ENCODE peak calls at places on chromosomes 6 and 20, in eight cellular contexts. P is adrenal gland, D is A549, S is body of pancreas, B is right lobe of liver, G is heart left ventricle, T is suprapubic skin, F is endothelial cell of umbilical vein. U is an unnamed sample.
A peak's percentile ranks its signal among the peaks of the same experiment; 100 is the strongest.

GRCh38 chr6:106973018-106973840 is 1.3 kb downstream of the CD24 start:
- DNase-seq in S (peak; percentile 39), T (no peak), F (no peak), G (no peak), B (peak; percentile 50), D (no peak), P (peak; percentile 16), U (no peak)

GRCh38 chr20:651713-652610 is 1.0 kb downstream of the SRXN1 start:
- DNase-seq in G (no peak), P (peak; percentile 29), T (no peak), D (peak; percentile 61), S (no peak), F (no peak), B (no peak), U (no peak)

GRCh38 chr6:137738931-137739504 is 128.0 kb upstream of the TNFAIP3 start:
- DNase-seq in S (no peak), D (no peak), T (no peak), P (no peak), G (no peak), B (no peak), F (no peak), U (no peak)

GRCh38 chr6:165659945-165660862 is 2.8 kb downstream of the PDE10A start:
- DNase-seq in T (no peak), B (no peak), G (no peak), D (no peak), P (no peak), F (no peak), S (no peak), U (peak; percentile 58)

GRCh38 chr20:6506906-6507305 is 260.6 kb upstream of the BMP2 start:
- DNase-seq in F (no peak), S (no peak), T (no peak), G (no peak), P (no peak), D (no peak), B (no peak), U (no peak)

GRCh38 chr20:4811661-4812181 is 90.0 kb downstream of the PRND start:
- DNase-seq in T (no peak), D (no peak), B (peak; percentile 70), P (peak; percentile 51), F (no peak), G (peak; percentile 77), S (peak; percentile 22), U (no peak)

GRCh38 chr6:2731281-2731909 is 19.3 kb downstream of the MYLK4 start:
- DNase-seq in T (no peak), S (no peak), P (no peak), D (no peak), F (no peak), B (no peak), G (no peak), U (no peak)

GRCh38 chr20:62412194-62413024 is 5.3 kb upstream of the CABLES2 start:
- DNase-seq in P (no peak), G (no peak), D (no peak), F (no peak), S (no peak), T (no peak), B (no peak), U (no peak)

GRCh38 chr6:135913785-135914184 is 62.3 kb downstream of the PDE7B start:
- DNase-seq in T (no peak), F (no peak), S (no peak), D (no peak), P (no peak), G (no peak), B (no peak), U (no peak)

GRCh38 chr6:33566182-33567084 is 13.6 kb downstream of the BAK1 start:
- DNase-seq in G (no peak), D (no peak), P (peak; percentile 73), F (no peak), T (no peak), B (no peak), S (no peak), U (no peak)

GRCh38 chr6:129817332-129817731 is 43.8 kb downstream of the TMEM244 start:
- DNase-seq in B (no peak), S (no peak), D (no peak), T (no peak), G (no peak), P (no peak), F (no peak), U (no peak)

GRCh38 chr6:32148722-32149576 is 2.8 kb downstream of the PRRT1 start:
- DNase-seq in B (peak; percentile 66), S (peak; percentile 71), D (no peak), G (peak; percentile 63), F (peak; percentile 66), P (peak; percentile 63), T (peak; percentile 86), U (peak; percentile 61)

DNA sequence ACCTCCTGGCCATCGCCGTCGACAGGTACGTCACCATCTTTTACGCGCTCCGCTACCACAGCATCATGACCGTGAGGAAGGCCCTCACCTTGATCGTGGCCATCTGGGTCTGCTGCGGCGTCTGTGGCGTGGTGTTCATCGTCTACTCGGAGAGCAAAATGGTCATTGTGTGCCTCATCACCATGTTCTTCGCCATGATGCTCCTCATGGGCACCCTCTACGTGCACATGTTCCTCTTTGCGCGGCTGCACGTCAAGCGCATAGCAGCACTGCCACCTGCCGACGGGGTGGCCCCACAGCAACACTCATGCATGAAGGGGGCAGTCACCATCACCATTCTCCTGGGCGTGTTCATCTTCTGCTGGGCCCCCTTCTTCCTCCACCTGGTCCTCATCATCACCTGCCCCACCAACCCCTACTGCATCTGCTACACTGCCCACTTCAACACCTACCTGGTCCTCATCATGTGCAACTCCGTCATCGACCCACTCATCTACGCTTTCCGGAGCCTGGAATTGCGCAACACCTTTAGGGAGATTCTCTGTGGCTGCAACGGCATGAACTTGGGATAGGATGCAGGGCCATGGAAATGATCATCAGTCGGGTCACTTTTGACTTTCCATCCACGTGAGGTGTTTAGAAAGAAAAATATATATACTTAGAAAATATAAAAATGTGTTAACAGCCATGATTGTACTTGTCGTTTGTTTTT is 868 bp downstream of the MC3R start:
- DNase-seq in T (no peak), P (peak; percentile 17), F (no peak), G (no peak), S (no peak), B (no peak), D (peak; percentile 37), U (peak; percentile 24)
- TF ChIP-seq CTCF in T (no peak), P (peak; percentile 29), F (peak; percentile 36), G (no peak), S (no peak), B (peak; percentile 20), D (peak; percentile 23), U (no peak)

GRCh38 chr6:30782425-30783014 is 38.2 kb upstream of the IER3 start:
- DNase-seq in S (no peak), G (no peak), F (no peak), P (no peak), B (no peak), T (no peak), D (peak; percentile 85), U (no peak)

GRCh38 chr6:30781697-30782424 is 37.5 kb upstream of the IER3 start:
- DNase-seq in T (peak; percentile 96), S (peak; percentile 100), D (peak; percentile 97), G (peak; percentile 98), P (peak; percentile 98), F (peak; percentile 86), B (peak; percentile 98), U (peak; percentile 100)

GRCh38 chr6:30779850-30780641 is 35.7 kb upstream of the IER3 start:
- DNase-seq in B (no peak), G (no peak), T (no peak), F (no peak), S (no peak), P (no peak), D (no peak), U (no peak)

GRCh38 chr6:30780642-30780920 is 36.2 kb upstream of the IER3 start:
- DNase-seq in P (no peak), S (no peak), G (no peak), B (no peak), T (no peak), F (no peak), D (no peak), U (no peak)

GRCh38 chr6:30781362-30781696 is 37.0 kb upstream of the IER3 start:
- DNase-seq in F (no peak), D (no peak), S (no peak), B (no peak), G (peak; percentile 43), P (no peak), T (no peak), U (peak; percentile 52)
- H3K4me1 ChIP-seq in F (peaks cover 24% of the 10 kb centered on the region), D (peaks cover 86% of the 10 kb centered on the region), S (peaks cover 58% of the 10 kb centered on the region), B (peaks cover 10% of the 10 kb centered on the region), G (peaks cover 42% of the 10 kb centered on the region), P (peaks cover 55% of the 10 kb centered on the region), T (peaks cover 52% of the 10 kb centered on the region), U (peaks cover 20% of the 10 kb centered on the region)

DNA sequence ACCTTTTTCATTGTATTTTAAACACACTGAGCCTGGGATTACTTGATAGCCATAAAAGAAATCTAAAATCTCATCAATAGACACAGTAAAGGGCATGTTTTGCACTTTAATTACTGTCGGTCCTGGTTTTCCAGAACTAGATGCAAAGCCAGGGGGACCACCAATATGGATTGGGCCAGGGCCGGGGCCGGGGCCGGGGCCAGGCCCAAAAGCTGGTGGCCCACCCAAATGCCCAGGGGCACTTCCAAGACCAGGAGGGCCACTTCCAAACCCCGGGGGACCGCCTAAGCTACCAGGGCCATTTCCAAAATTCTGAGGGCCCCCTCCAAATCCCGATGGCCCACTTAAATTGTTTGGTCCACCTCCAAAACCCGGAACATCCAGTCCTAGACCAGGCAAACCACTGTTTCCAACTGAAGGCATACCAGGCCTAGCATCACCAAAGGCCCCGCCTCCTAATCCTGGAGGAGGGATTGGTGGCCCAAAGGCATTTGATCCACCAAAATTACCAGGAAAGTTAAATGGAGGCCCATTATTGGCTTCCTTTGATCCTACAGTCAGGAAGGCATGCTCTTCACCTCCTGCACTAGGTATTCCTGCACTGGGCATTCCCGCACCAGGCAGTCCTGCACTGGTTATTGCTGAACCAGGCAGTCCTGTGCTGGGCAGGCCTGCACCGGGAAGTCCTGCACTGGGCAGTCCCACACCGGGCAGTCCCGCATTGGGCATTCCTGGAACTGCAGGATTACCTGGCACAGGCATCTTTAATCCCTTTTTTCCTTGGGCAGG is 11.9 kb downstream of the CPNE1 start:
- DNase-seq in S (no peak), F (no peak), D (no peak), P (no peak), G (no peak), T (no peak), B (no peak), U (no peak)
- TF ChIP-seq POLR2A in S (no peak), F (peak; percentile 54), D (no peak), P (no peak), G (no peak), T (no peak), B (no peak), U (no peak)

GRCh38 chr20:36548006-36548315 is 6.6 kb downstream of the MYL9 start:
- DNase-seq in F (no peak), S (no peak), D (no peak), P (peak; percentile 33), B (no peak), G (no peak), T (no peak), U (no peak)

GRCh38 chr20:36548704-36549627 is 7.6 kb downstream of the MYL9 start:
- DNase-seq in G (no peak), P (peak; percentile 30), F (no peak), D (no peak), B (no peak), T (no peak), S (no peak), U (no peak)

GRCh38 chr20:36546111-36546736 is 4.9 kb downstream of the MYL9 start:
- DNase-seq in F (no peak), D (no peak), S (no peak), P (peak; percentile 26), G (no peak), T (no peak), B (no peak), U (no peak)

GRCh38 chr20:36549628-36549941 is 8.3 kb downstream of the MYL9 start:
- DNase-seq in T (no peak), D (no peak), F (no peak), P (peak; percentile 25), G (no peak), B (no peak), S (no peak), U (no peak)

GRCh38 chr20:36547186-36548005 is 6.1 kb downstream of the MYL9 start:
- DNase-seq in B (no peak), S (no peak), P (peak; percentile 25), F (no peak), G (no peak), T (no peak), D (no peak), U (no peak)
- TF ChIP-seq CTCF in B (no peak), S (no peak), P (no peak), F (no peak), G (no peak), T (no peak), D (no peak), U (no peak)